ENCODE peak calls at places on chromosomes 12 and 14, in eight cellular contexts. Q, C, O, E, K, M, D and R are unnamed samples.

GRCh38 chr12:11944321-11944720 is 126.4 kb upstream of the BCL2L14 start:
- DNase-seq in Q (no peak), C (no peak), O (no peak), E (no peak), K (no peak), M (no peak), D (no peak), R (no peak)

GRCh38 chr12:27285395-27285794 is 41.3 kb downstream of the STK38L start:
- DNase-seq in Q (no peak), C (peak), O (no peak), E (no peak), K (no peak), M (no peak), D (no peak), R (no peak)

GRCh38 chr12:22275847-22276246 is 58.7 kb downstream of the ST8SIA1 start:
- DNase-seq in Q (no peak), C (peak), O (no peak), E (no peak), K (no peak), M (no peak), D (peak), R (no peak)

GRCh38 chr14:60642270-60642789 is 6.9 kb downstream of the SIX1 start:
- DNase-seq in Q (peak), C (no peak), O (no peak), E (no peak), K (no peak), M (no peak), D (no peak), R (no peak)

GRCh38 chr12:45388545-45388944 is 172.7 kb downstream of the ANO6 start:
- DNase-seq in Q (peak), C (peak), O (peak), E (no peak), K (peak), M (peak), D (no peak), R (no peak)

GRCh38 chr12:100576311-100577036 is 3.0 kb downstream of the GAS2L3 start:
- DNase-seq in Q (no peak), C (peak), O (no peak), E (no peak), K (no peak), M (peak), D (no peak), R (no peak)

GRCh38 chr14:34930591-34931069 is 52.2 kb upstream of the SRP54 start:
- DNase-seq in Q (no peak), C (peak), O (no peak), E (peak), K (no peak), M (no peak), D (no peak), R (no peak)

GRCh38 chr12:12705833-12706520 is 10.0 kb upstream of the GPR19 start:
- DNase-seq in Q (no peak), C (peak), O (no peak), E (no peak), K (no peak), M (no peak), D (no peak), R (no peak)

GRCh38 chr12:32062841-32063240 is 43.8 kb upstream of the BICD1 start:
- DNase-seq in Q (no peak), C (no peak), O (no peak), E (no peak), K (no peak), M (no peak), D (no peak), R (no peak)

GRCh38 chr12:76720068-76720467 is 43.8 kb upstream of the ZDHHC17 start:
- DNase-seq in Q (no peak), C (no peak), O (no peak), E (no peak), K (no peak), M (no peak), D (no peak), R (no peak)

GRCh38 chr12:127929172-127929571 is 337.8 kb upstream of the TMEM132C start:
- DNase-seq in Q (no peak), C (no peak), O (no peak), E (no peak), K (no peak), M (no peak), D (no peak), R (no peak)

GRCh38 chr12:81976661-81977060 is 217.5 kb upstream of the PPFIA2 start:
- DNase-seq in Q (no peak), C (no peak), O (no peak), E (no peak), K (no peak), M (no peak), D (no peak), R (no peak)

GRCh38 chr14:94052662-94053061 is 26.5 kb downstream of the OTUB2 start:
- DNase-seq in Q (no peak), C (no peak), O (no peak), E (no peak), K (no peak), M (no peak), D (no peak), R (no peak)

GRCh38 chr12:94049718-94050117 is 98.7 kb upstream of the PLXNC1 start:
- DNase-seq in Q (no peak), C (no peak), O (no peak), E (no peak), K (no peak), M (no peak), D (no peak), R (no peak)

GRCh38 chr12:9064815-9065606 is 50.7 kb downstream of the A2M start:
- DNase-seq in Q (peak), C (peak), O (no peak), E (no peak), K (peak), M (peak), D (peak), R (no peak)

GRCh38 chr14:103522649-103523582 is at the start of gene CKB:
- DNase-seq in Q (peak), C (no peak), O (peak), E (no peak), K (no peak), M (no peak), D (no peak), R (no peak)

GRCh38 chr12:52636189-52636588 is 15.8 kb downstream of the KRT2 start:
- DNase-seq in Q (no peak), C (no peak), O (no peak), E (no peak), K (no peak), M (no peak), D (no peak), R (no peak)

GRCh38 chr14:99055019-99055418 is 217.0 kb downstream of the BCL11B start:
- DNase-seq in Q (no peak), C (no peak), O (no peak), E (no peak), K (no peak), M (no peak), D (no peak), R (no peak)

GRCh38 chr14:91005716-91006115 is 54.7 kb downstream of the RPS6KA5 start:
- DNase-seq in Q (no peak), C (no peak), O (no peak), E (no peak), K (no peak), M (peak), D (no peak), R (no peak)

GRCh38 chr12:115349711-115350110 is 665.7 kb upstream of the TBX3 start:
- DNase-seq in Q (no peak), C (no peak), O (no peak), E (no peak), K (no peak), M (no peak), D (no peak), R (no peak)

GRCh38 chr12:75936525-75937450 is 94.8 kb downstream of the PHLDA1 start:
- DNase-seq in Q (no peak), C (no peak), O (no peak), E (no peak), K (no peak), M (no peak), D (no peak), R (no peak)

GRCh38 chr12:45010051-45010450 is 40.8 kb downstream of the DBX2 start:
- DNase-seq in Q (no peak), C (peak), O (no peak), E (no peak), K (no peak), M (no peak), D (no peak), R (no peak)

GRCh38 chr14:22882529-22883190 is 362 bp upstream of the REM2 start:
- DNase-seq in Q (peak), C (peak), O (peak), E (no peak), K (no peak), M (peak), D (no peak), R (no peak)

GRCh38 chr14:91352101-91352500 is 65.5 kb downstream of the CCDC88C start:
- DNase-seq in Q (peak), C (no peak), O (no peak), E (no peak), K (no peak), M (no peak), D (no peak), R (no peak)

GRCh38 chr12:64039285-64039871 is 182.7 kb downstream of the KICS2 start:
- DNase-seq in Q (peak), C (peak), O (no peak), E (no peak), K (no peak), M (no peak), D (no peak), R (no peak)

GRCh38 chr14:61197416-61197815 is 83.7 kb downstream of the TMEM30B start:
- DNase-seq in Q (no peak), C (no peak), O (no peak), E (no peak), K (no peak), M (no peak), D (no peak), R (no peak)

DNA sequence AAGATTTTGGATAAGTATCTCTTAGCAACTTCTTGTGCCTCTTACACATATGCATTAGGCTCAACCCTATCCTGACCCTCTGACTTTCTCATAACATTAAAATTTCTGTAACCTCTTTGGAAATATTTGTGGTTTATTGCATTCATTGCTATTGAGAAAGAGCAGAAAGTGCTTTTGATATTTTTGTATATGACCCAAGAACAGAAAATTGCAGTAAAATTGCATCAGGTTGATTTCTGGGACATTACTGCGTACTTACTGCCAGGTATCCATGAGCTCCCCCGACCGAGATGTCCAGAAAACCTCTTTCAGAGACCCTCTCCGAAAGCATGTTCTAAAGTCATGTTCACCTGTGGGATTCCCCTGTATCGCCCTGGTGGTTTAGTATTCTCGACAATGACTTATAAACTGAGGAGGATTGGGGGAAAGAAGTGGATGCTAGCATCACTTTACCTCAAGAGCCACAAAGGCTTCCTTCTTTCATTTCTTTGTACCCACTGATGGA is 14.5 kb upstream of the IL22 start:
- DNase-seq in Q (no peak), C (no peak), O (no peak), E (no peak), K (no peak), M (no peak), D (no peak), R (no peak)
- TF ChIP-seq POLR2AphosphoS5 in Q (no peak), C (no peak), O (no peak), E (no peak), K (no peak), M (no peak), D (no peak), R (no peak)

GRCh38 chr12:126159139-126159538 is 1093.9 kb downstream of the AACS start:
- DNase-seq in Q (no peak), C (no peak), O (no peak), E (no peak), K (no peak), M (no peak), D (no peak), R (no peak)
- H3K27ac ChIP-seq in Q (no peak), C (no peak), O (no peak), E (no peak), K (no peak), M (no peak), D (no peak), R (no peak)

GRCh38 chr14:56811596-56812363 is 1.5 kb upstream of the OTX2 start:
- DNase-seq in Q (peak), C (no peak), O (no peak), E (no peak), K (no peak), M (no peak), D (no peak), R (no peak)

GRCh38 chr14:56809262-56810215 is 740 bp downstream of the OTX2 start:
- DNase-seq in Q (peak), C (no peak), O (no peak), E (no peak), K (no peak), M (no peak), D (no peak), R (no peak)

GRCh38 chr14:56810341-56810740 is at the start of gene OTX2:
- DNase-seq in Q (peak), C (no peak), O (no peak), E (no peak), K (no peak), M (no peak), D (no peak), R (no peak)

GRCh38 chr14:56812364-56813103 is 2.3 kb upstream of the OTX2 start:
- DNase-seq in Q (no peak), C (no peak), O (no peak), E (no peak), K (no peak), M (no peak), D (no peak), R (no peak)

DNA sequence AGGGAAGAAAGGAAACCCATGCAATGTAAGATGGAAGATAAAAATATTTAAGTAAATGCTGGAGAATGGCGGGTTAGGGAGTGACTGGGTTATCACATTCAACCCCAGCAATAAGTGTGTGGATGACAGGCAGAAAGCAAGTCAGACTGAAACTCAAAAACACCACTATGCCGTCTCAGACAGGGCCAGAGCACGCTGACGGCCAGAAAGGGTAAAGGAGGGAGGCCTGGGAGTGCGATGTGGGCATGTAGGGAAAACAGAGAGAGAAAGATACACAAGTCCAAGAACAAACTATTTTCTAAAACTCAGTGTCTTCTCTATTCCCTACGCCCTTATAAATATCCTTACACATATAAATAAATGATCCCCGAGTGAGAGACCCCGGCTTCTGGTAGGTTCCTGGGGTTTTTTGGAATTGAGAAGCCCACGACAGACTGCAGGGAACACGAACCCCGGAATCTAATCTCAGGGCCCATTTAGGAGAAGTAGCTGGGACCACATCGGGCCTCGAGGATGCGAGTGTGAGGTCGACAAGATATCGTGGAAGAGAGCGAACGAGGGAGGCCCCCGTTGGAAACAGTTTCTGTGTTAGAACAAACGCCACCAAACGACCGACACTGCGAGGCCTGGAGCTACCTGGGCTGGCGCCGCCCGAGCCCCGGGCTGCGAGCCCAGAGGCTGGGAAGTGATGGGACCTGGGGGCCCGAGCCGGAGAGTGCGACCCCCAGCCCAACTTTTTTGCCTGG is 744 bp upstream of the OTX2 start:
- DNase-seq in Q (peak), C (no peak), O (no peak), E (no peak), K (no peak), M (no peak), D (no peak), R (no peak)
- TF ChIP-seq EZH2 in Q (peak), C (no peak), O (no peak), E (no peak), K (no peak), M (no peak), D (no peak), R (no peak)

GRCh38 chr12:25875661-25876060 is 82.8 kb upstream of the RASSF8 start:
- DNase-seq in Q (no peak), C (no peak), O (no peak), E (no peak), K (no peak), M (no peak), D (no peak), R (no peak)
- TF ChIP-seq POLR2AphosphoS5 in Q (no peak), C (no peak), O (no peak), E (no peak), K (no peak), M (no peak), D (no peak), R (no peak)

DNA sequence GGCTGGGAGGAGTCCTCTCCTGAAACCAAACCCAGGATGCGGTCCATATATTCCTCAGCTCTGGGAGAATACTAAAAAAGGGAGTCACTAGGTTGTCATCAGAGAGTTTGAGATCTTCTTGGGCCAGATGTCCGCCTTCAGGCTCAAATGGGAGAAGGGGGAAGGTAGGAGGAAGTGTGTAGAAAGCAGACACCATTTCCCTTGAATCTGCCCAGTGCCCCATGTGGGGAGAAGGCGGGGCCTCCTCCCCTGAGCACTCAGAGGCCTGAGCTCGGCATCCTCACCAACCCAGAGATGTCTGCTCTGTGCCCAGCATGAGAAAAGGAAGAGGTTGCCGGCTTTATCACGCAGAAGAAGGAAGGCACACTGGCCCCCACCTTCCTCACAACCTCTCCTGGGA is 37.3 kb downstream of the LTBP2 start:
- DNase-seq in Q (no peak), C (no peak), O (no peak), E (no peak), K (no peak), M (no peak), D (no peak), R (no peak)
- H3K27ac ChIP-seq in Q (no peak), C (peak), O (no peak), E (no peak), K (no peak), M (no peak), D (no peak), R (no peak)

DNA sequence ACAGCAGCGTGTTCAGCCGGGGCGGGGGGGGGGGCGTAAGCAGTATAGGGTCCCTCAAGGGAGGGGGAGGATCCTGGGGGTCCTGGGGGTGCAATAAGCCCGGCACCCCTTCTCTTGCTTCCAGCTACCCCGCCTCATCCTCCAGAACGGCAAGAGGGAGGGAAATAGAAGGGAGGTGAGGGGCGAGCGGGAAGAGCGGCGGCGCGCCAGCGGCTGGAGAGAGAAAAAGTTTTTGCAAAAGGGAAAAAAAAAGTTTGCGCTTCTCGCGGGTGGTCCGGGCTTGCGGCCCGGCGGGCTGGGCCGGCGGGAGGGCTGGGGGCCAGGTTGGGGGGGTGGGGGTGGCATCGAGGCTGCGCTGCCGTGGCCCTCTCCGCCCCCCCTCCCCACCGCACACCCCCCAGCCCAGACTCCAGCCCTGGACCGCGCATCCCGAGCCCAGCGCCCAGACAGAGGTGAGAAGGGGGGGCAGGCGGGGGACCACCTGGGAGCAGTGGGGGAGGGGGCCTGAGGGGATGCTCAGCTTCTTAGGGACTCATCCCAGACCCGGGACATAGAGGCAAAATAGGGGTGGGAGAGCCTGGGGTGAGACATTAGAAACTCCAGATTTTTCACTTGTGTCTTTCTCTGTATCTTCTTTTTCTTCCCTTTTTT is at the start of gene GLI1:
- DNase-seq in Q (peak), C (no peak), O (peak), E (no peak), K (no peak), M (no peak), D (no peak), R (no peak)
- TF ChIP-seq EZH2 in Q (no peak), C (peak), O (no peak), E (no peak), K (no peak), M (no peak), D (no peak), R (no peak)

GRCh38 chr12:113184900-113185179 is 438 bp downstream of the DDX54 start:
- DNase-seq in Q (peak), C (peak), O (peak), E (peak), K (peak), M (peak), D (peak), R (peak)
- TF ChIP-seq POLR2AphosphoS5 in Q (no peak), C (peak), O (no peak), E (no peak), K (no peak), M (peak), D (no peak), R (peak)

GRCh38 chr12:88924162-88924561 is 343.9 kb upstream of the KITLG start:
- DNase-seq in Q (no peak), C (no peak), O (no peak), E (no peak), K (no peak), M (no peak), D (no peak), R (no peak)

GRCh38 chr12:88923631-88924030 is 343.4 kb upstream of the KITLG start:
- DNase-seq in Q (no peak), C (no peak), O (no peak), E (no peak), K (no peak), M (no peak), D (no peak), R (no peak)

GRCh38 chr12:88921890-88922532 is 341.7 kb upstream of the KITLG start:
- DNase-seq in Q (no peak), C (no peak), O (no peak), E (no peak), K (no peak), M (no peak), D (no peak), R (no peak)

GRCh38 chr12:88922816-88923215 is 342.5 kb upstream of the KITLG start:
- DNase-seq in Q (no peak), C (no peak), O (no peak), E (no peak), K (no peak), M (no peak), D (no peak), R (no peak)

DNA sequence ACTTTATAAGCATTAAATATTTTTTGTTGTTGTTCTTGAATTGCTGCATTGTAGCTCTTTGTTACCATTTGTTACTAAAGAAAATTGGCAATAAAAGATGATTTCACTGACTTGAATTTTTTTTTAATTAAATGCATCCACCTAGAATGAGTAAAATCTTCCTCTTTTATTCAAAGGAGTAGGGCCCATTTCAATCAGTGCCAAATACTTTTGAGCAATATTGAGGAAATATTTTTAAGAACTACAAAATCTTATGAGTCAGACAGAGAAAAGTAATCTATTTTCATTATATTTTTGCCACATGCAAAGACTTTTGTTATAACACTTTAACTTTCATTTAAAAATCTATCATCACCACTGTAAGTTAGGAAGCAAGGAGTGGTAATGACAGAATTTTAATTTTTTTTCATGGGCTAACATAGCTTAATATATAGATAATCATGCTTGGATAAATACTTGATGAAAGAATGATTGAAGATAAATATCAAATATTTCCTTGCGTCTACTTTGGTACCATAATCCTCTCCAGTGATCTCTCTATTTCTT is 345.2 kb upstream of the KITLG start:
- DNase-seq in Q (no peak), C (no peak), O (no peak), E (no peak), K (no peak), M (no peak), D (no peak), R (no peak)
- H3K27ac ChIP-seq in Q (no peak), C (peak), O (no peak), E (no peak), K (no peak), M (peak), D (no peak), R (no peak)

GRCh38 chr12:116516657-116517056 is 42.5 kb upstream of the MAP1LC3B2 start:
- DNase-seq in Q (no peak), C (no peak), O (no peak), E (no peak), K (no peak), M (no peak), D (no peak), R (no peak)
- TF ChIP-seq EZH2 in Q (no peak), C (no peak), O (no peak), E (no peak), K (no peak), M (no peak), D (no peak), R (no peak)